ENCODE peak calls at places on chromosomes 12 and 14, in seven cellular contexts. G is SK-N-SH, U is GM12878, K is HCT116, B is K562, X is H1, H is HepG2. J is an unnamed sample.
A peak's percentile ranks its signal among the peaks of the same experiment; 100 is the strongest.

GRCh38 chr12:119678459-119678858 is 10.5 kb downstream of the PRKAB1 start:
- DNase-seq in H (no peak), K (no peak), X (no peak), U (no peak), B (no peak), G (no peak), J (no peak)

GRCh38 chr14:61387076-61387475 is 65.7 kb downstream of the PRKCH start:
- DNase-seq in K (no peak), X (no peak), G (no peak), U (no peak), H (no peak), B (no peak), J (no peak)

GRCh38 chr14:74804219-74804825 is 41.2 kb downstream of the YLPM1 start:
- DNase-seq in U (no peak), X (no peak), K (peak; percentile 33), B (peak; percentile 17), H (peak; percentile 26), G (peak; percentile 44), J (peak; percentile 81)

GRCh38 chr12:124852329-124852831 is 11.3 kb downstream of the SCARB1 start:
- DNase-seq in K (no peak), X (no peak), B (no peak), H (peak; percentile 89), U (no peak), G (no peak), J (no peak)

GRCh38 chr12:57632369-57632897 is 568 bp downstream of the B4GALNT1 start:
- DNase-seq in G (peak; percentile 84), U (no peak), X (peak; percentile 85), K (no peak), B (peak; percentile 70), H (no peak), J (no peak)

GRCh38 chr12:104276192-104277131 is 27.1 kb upstream of the EID3 start:
- DNase-seq in H (no peak), X (no peak), B (no peak), K (no peak), U (no peak), G (no peak), J (no peak)

GRCh38 chr12:104702565-104703139 is 245.9 kb downstream of the CHST11 start:
- DNase-seq in K (no peak), U (no peak), X (no peak), G (no peak), B (no peak), H (no peak), J (no peak)

GRCh38 chr12:106973545-106973944 is 13.4 kb downstream of the MTERF2 start:
- DNase-seq in B (no peak), X (no peak), U (no peak), K (no peak), G (no peak), H (no peak), J (peak; percentile 75)

GRCh38 chr12:91617830-91618229 is 435.2 kb upstream of the DCN start:
- DNase-seq in U (no peak), B (no peak), G (no peak), H (no peak), X (no peak), K (no peak), J (no peak)

GRCh38 chr14:73432124-73432523 is 26.2 kb downstream of the NUMB start:
- DNase-seq in K (no peak), U (no peak), B (no peak), G (no peak), X (no peak), H (no peak), J (no peak)

GRCh38 chr12:22625671-22626251 is 790 bp downstream of the ETNK1 start:
- DNase-seq in B (peak; percentile 59), G (peak; percentile 59), U (peak; percentile 11), X (peak; percentile 70), K (peak; percentile 16), H (peak; percentile 40), J (peak; percentile 52)

GRCh38 chr12:55629058-55629841 is 7.4 kb upstream of the OR10P1 start:
- DNase-seq in U (no peak), G (no peak), K (no peak), B (no peak), X (no peak), H (no peak), J (no peak)

GRCh38 chr14:75343914-75344313 is 65.3 kb downstream of the FOS start:
- DNase-seq in U (no peak), K (no peak), X (no peak), H (no peak), G (no peak), B (no peak), J (no peak)

GRCh38 chr14:88463318-88463717 is 77.9 kb downstream of the SPATA7 start:
- DNase-seq in H (peak; percentile 53), U (no peak), X (no peak), G (no peak), B (peak; percentile 23), K (peak; percentile 12), J (peak; percentile 64)

GRCh38 chr14:57189070-57189469 is 79.6 kb downstream of the EXOC5 start:
- DNase-seq in G (peak; percentile 48), U (no peak), X (no peak), H (peak; percentile 3), B (peak; percentile 13), K (peak; percentile 15), J (peak; percentile 60)

GRCh38 chr12:1936406-1937320 is 18.2 kb upstream of the CACNA2D4 start:
- DNase-seq in H (no peak), X (peak; percentile 36), K (no peak), U (no peak), G (peak; percentile 85), B (no peak), J (peak; percentile 86)

GRCh38 chr12:3607039-3607719 is 116.2 kb downstream of the PRMT8 start:
- DNase-seq in B (no peak), X (no peak), K (no peak), U (no peak), H (no peak), G (no peak), J (no peak)

GRCh38 chr14:43464968-43465367 is 1042.1 kb downstream of the FSCB start:
- DNase-seq in B (no peak), K (no peak), U (no peak), G (no peak), X (no peak), H (no peak), J (no peak)

DNA sequence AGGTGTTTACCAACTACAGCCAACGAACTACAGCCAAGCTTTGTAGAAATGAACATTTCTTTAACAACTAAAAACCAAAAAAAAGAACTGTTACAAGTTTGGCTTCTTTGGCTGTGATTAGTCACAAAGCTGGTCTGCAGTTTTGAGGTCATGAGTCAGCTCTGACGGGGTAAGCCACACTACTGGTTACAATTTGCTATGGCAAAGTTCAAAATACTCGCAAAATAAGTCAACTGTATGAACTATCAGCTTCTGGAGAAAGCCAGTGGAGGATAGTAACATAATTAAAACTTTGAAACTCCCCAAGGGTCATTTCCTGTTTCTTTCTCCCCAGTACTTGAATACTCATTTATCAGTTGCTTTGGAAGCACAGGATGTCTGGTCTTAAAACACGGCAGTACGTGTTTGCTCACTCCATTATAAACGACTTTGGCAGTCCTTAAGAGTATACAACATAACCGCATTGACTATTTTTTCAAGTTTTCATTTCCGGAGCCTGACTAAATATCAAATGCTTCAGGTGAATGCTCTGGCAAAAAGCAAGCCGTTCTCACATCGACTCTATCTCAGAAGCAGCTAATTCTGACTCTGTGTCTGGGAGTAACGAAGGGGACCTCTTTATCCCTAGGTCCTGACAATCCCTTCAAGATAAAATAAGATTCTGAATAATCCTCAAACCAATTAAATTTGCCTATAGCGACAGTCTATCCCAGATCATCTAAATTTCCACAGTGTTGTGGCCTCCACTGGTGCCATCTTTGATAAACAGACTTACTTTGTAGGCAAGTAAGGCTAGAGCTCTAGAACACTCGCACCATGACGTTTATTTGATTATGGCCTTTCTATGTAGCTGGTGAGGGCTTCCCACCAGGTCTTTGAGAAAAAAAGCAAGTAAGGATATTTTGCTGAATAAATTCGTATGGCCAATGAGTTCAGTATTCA is 10.6 kb downstream of the PHLDA1 start:
- DNase-seq in B (no peak), G (no peak), K (peak; percentile 84), U (peak; percentile 19), H (no peak), X (no peak), J (no peak)
- TF ChIP-seq JUND in B (peak; percentile 36), G (peak; percentile 87), K (peak; percentile 61), U (no peak), H (no peak), X (no peak), J (no peak)

GRCh38 chr14:54597795-54598443 is 31.0 kb downstream of the SAMD4A start:
- DNase-seq in U (no peak), H (no peak), K (no peak), X (no peak), G (no peak), B (peak; percentile 41), J (no peak)
- TF ChIP-seq JUND in U (no peak), H (no peak), K (no peak), X (no peak), G (no peak), B (peak; percentile 79), J (no peak)

GRCh38 chr12:27733791-27734190 is 23.2 kb downstream of the MRPS35 start:
- DNase-seq in U (no peak), B (no peak), G (no peak), H (no peak), K (no peak), X (no peak), J (peak; percentile 30)

GRCh38 chr12:27730097-27730588 is 19.5 kb downstream of the MRPS35 start:
- DNase-seq in X (no peak), K (no peak), H (no peak), U (no peak), B (no peak), G (no peak), J (no peak)

GRCh38 chr12:27732281-27732680 is 21.6 kb downstream of the MRPS35 start:
- DNase-seq in K (no peak), G (no peak), U (no peak), X (no peak), B (no peak), H (peak; percentile 39), J (peak; percentile 57)

DNA sequence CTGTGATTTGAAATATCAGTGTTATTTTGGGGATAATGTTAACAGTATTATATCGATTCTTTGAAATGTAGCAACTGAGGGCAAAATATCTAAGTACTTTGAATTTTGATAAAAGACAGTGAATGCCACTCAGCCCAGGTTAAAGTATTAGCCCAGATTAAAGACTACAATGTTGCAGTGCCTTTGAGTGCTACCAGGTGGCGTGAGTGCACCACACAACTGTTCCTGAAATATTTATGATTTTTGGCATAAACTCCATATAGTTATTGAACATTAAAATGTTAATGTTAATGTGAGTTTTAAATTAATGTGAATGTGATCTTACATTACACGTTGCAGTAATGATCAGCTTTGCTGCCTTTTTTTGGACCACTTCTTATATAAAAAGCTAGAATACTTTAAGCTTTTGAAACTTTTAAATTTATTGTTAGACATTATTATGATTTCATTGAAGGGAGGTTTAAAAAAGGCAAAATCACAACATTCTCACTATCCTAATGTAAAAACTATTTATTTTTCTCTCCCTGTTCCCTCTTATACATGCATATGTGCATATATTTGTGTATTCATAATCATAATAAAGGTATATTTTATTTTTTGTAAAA is 22.5 kb downstream of the MRPS35 start:
- DNase-seq in U (no peak), K (no peak), H (peak; percentile 10), G (peak; percentile 55), B (peak; percentile 43), X (no peak), J (no peak)
- TF ChIP-seq JUND in U (no peak), K (no peak), H (no peak), G (no peak), B (no peak), X (no peak), J (no peak)

DNA sequence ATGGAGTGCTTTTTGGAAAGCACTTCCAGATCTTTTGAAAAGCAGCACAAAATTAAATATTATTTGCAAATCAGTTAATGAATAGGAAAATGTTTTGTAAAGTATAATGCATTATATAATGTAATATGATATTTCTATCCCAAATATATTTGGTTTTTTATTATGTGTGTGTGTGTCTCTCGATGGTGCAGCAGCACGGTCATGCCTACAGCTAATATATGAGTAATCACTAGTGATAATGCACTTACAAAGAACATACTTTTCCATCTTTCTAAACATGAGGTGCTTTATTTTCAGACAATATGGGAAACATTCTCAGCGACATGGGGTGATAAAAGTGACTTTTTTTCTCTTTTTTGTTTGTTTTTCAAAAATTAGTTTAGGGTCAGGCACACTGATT is 1.3 kb upstream of the EEA1 start:
- DNase-seq in G (no peak), K (no peak), U (no peak), B (no peak), H (no peak), X (no peak), J (no peak)
- TF ChIP-seq JUND in G (no peak), K (no peak), U (no peak), B (no peak), H (no peak), X (no peak), J (no peak)

J was measured in T47D.